ENCODE peak calls at places on chromosomes 5 and 9, in four cellular contexts. V is MV-4-11, S is GM06990, M is Peyer's patch. I is an unnamed sample.

GRCh38 chr9:71647094-71647591 is 121.2 kb downstream of the CEMIP2 start:
- DNase-seq in V (peak; percentile 92), S (peak; percentile 3), M (peak; percentile 35), I (no peak)

GRCh38 chr5:63125862-63126261 is 547.2 kb downstream of the LRRC70 start:
- DNase-seq in V (peak; percentile 36), S (no peak), M (no peak), I (peak; percentile 28)

GRCh38 chr9:8382777-8383527 is 583.4 kb upstream of the DMAC1 start:
- DNase-seq in V (no peak), S (no peak), M (no peak), I (no peak)

GRCh38 chr5:52867809-52868208 is 80.1 kb downstream of the ITGA1 start:
- DNase-seq in V (no peak), S (no peak), M (no peak), I (no peak)

GRCh38 chr5:142320851-142321560 is 3.8 kb downstream of the SPRY4 start:
- DNase-seq in V (no peak), S (no peak), M (no peak), I (no peak)

GRCh38 chr5:113776832-113777525 is 263.5 kb downstream of the YTHDC2 start:
- DNase-seq in V (no peak), S (no peak), M (no peak), I (no peak)

GRCh38 chr5:142795246-142795645 is 25.1 kb downstream of the ARHGAP26 start:
- DNase-seq in V (peak; percentile 98), S (no peak), M (no peak), I (no peak)

GRCh38 chr5:88870280-88870679 is 12.7 kb downstream of the MEF2C start:
- DNase-seq in V (no peak), S (no peak), M (no peak), I (no peak)

GRCh38 chr5:67235399-67236110 is 39.0 kb upstream of the CD180 start:
- DNase-seq in V (no peak), S (no peak), M (no peak), I (no peak)

GRCh38 chr5:151923865-151924264 is 786 bp downstream of the GLRA1 start:
- DNase-seq in V (no peak), S (no peak), M (no peak), I (peak; percentile 48)

GRCh38 chr5:136279314-136279713 is 86.0 kb downstream of the TRPC7 start:
- DNase-seq in V (no peak), S (no peak), M (no peak), I (no peak)

GRCh38 chr9:34459941-34460340 is 1.3 kb downstream of the DNAI1 start:
- DNase-seq in V (no peak), S (no peak), M (no peak), I (no peak)

GRCh38 chr5:50559955-50560354 is 106.5 kb upstream of the PARP8 start:
- DNase-seq in V (peak; percentile 81), S (no peak), M (no peak), I (no peak)

GRCh38 chr9:131631254-131631653 is 85.9 kb downstream of the PRRT1B start:
- DNase-seq in V (no peak), S (no peak), M (no peak), I (no peak)

GRCh38 chr9:684055-684949 is 157.2 kb upstream of the DMRT1 start:
- DNase-seq in V (no peak), S (no peak), M (no peak), I (no peak)

GRCh38 chr9:90964101-90965020 is 162.7 kb downstream of the SYK start:
- DNase-seq in V (peak; percentile 86), S (no peak), M (peak; percentile 55), I (peak; percentile 3)

GRCh38 chr5:91651704-91652103 is 268.6 kb upstream of the ARRDC3 start:
- DNase-seq in V (no peak), S (no peak), M (no peak), I (no peak)

GRCh38 chr9:112620998-112621694 is 96.8 kb downstream of the INIP start:
- DNase-seq in V (peak; percentile 56), S (no peak), M (no peak), I (no peak)

GRCh38 chr5:141493500-141494422 is 4.9 kb downstream of the PCDHGC5 start:
- DNase-seq in V (no peak), S (no peak), M (no peak), I (no peak)

GRCh38 chr9:70260606-70261005 is 1.8 kb downstream of the SMC5 start:
- DNase-seq in V (no peak), S (peak; percentile 33), M (peak; percentile 20), I (no peak)

GRCh38 chr5:102713682-102714231 is 41.3 kb upstream of the PAM start:
- DNase-seq in V (peak; percentile 80), S (no peak), M (no peak), I (no peak)

GRCh38 chr5:69512740-69513260 is 20.2 kb downstream of the OCLN start:
- DNase-seq in V (no peak), S (no peak), M (no peak), I (no peak)

GRCh38 chr5:143564417-143564816 is 160.9 kb upstream of the NR3C1 start:
- DNase-seq in V (peak; percentile 94), S (peak; percentile 68), M (no peak), I (no peak)

GRCh38 chr9:131179561-131180219 is 54.3 kb downstream of the NUP214 start:
- DNase-seq in V (peak; percentile 69), S (no peak), M (no peak), I (no peak)

I was measured in SK-N-DZ.